ENCODE peak calls at places on chromosomes 2 and 18, in six cellular contexts. Q is spleen, I is uterus, P is NB4, X is transverse colon, R is adrenal gland. J is an unnamed sample.

GRCh38 chr18:56488739-56489138 is 149.7 kb downstream of the TXNL1 start:
- DNase-seq in Q (no peak), I (no peak), P (peak; percentile 22), X (no peak), R (no peak), J (no peak)

GRCh38 chr2:202335791-202336467 is 40.2 kb upstream of the BMPR2 start:
- DNase-seq in Q (no peak), I (no peak), P (no peak), X (no peak), R (no peak), J (no peak)

GRCh38 chr2:191593622-191594416 is 84.1 kb upstream of the NABP1 start:
- DNase-seq in Q (no peak), I (no peak), P (no peak), X (no peak), R (no peak), J (no peak)

GRCh38 chr2:218618102-218618860 is 10.6 kb downstream of the PLCD4 start:
- DNase-seq in Q (no peak), I (no peak), P (peak; percentile 37), X (no peak), R (no peak), J (no peak)

GRCh38 chr18:36153203-36153602 is 23.5 kb downstream of the ELP2 start:
- DNase-seq in Q (no peak), I (no peak), P (no peak), X (no peak), R (no peak), J (no peak)

GRCh38 chr18:23887493-23887892 is 127.1 kb upstream of the TTC39C start:
- DNase-seq in Q (no peak), I (peak; percentile 56), P (no peak), X (no peak), R (peak; percentile 55), J (no peak)

GRCh38 chr18:14075196-14075595 is 57.0 kb downstream of the ZNF519 start:
- DNase-seq in Q (no peak), I (no peak), P (no peak), X (no peak), R (no peak), J (no peak)

GRCh38 chr2:28754321-28754720 is 2.7 kb downstream of the PPP1CB start:
- DNase-seq in Q (no peak), I (no peak), P (peak; percentile 32), X (no peak), R (no peak), J (no peak)

GRCh38 chr2:127313359-127313758 is 19.4 kb upstream of the ERCC3 start:
- DNase-seq in Q (no peak), I (no peak), P (peak; percentile 64), X (peak; percentile 44), R (no peak), J (no peak)

GRCh38 chr2:229392214-229392613 is 121.1 kb upstream of the PID1 start:
- DNase-seq in Q (no peak), I (no peak), P (no peak), X (no peak), R (no peak), J (no peak)

GRCh38 chr18:24014986-24015896 is 687 bp downstream of the TTC39C start:
- DNase-seq in Q (peak; percentile 89), I (peak; percentile 59), P (peak; percentile 76), X (peak; percentile 54), R (peak; percentile 69), J (peak; percentile 20)

GRCh38 chr2:111967018-111967417 is 68.6 kb downstream of the MERTK start:
- DNase-seq in Q (no peak), I (no peak), P (no peak), X (no peak), R (no peak), J (no peak)

GRCh38 chr18:61323951-61324350 is 9.3 kb upstream of the CDH20 start:
- DNase-seq in Q (no peak), I (no peak), P (no peak), X (no peak), R (no peak), J (no peak)

GRCh38 chr2:70958759-70959158 is 19.7 kb upstream of the ANKRD53 start:
- DNase-seq in Q (peak; percentile 37), I (peak; percentile 5), P (no peak), X (no peak), R (no peak), J (no peak)

GRCh38 chr2:129262934-129263333 is 716.5 kb upstream of the RAB6C start:
- DNase-seq in Q (no peak), I (no peak), P (no peak), X (no peak), R (no peak), J (no peak)

GRCh38 chr2:190791347-190791982 is 89.2 kb upstream of the GLS start:
- DNase-seq in Q (no peak), I (peak; percentile 63), P (peak; percentile 64), X (no peak), R (peak; percentile 38), J (no peak)

GRCh38 chr2:20343128-20343527 is 7.5 kb downstream of the PUM2 start:
- DNase-seq in Q (no peak), I (no peak), P (peak; percentile 44), X (no peak), R (no peak), J (no peak)

GRCh38 chr2:197871780-197872456 is 67.5 kb downstream of the PLCL1 start:
- DNase-seq in Q (no peak), I (no peak), P (no peak), X (no peak), R (no peak), J (no peak)

GRCh38 chr18:3379685-3380084 is 70.3 kb upstream of the TGIF1 start:
- DNase-seq in Q (no peak), I (no peak), P (no peak), X (no peak), R (no peak), J (no peak)

GRCh38 chr2:191165190-191165643 is 14.4 kb upstream of the STAT4 start:
- DNase-seq in Q (no peak), I (no peak), P (peak; percentile 66), X (no peak), R (no peak), J (no peak)

GRCh38 chr2:133232556-133232955 is 335.7 kb downstream of the NCKAP5 start:
- DNase-seq in Q (no peak), I (no peak), P (no peak), X (no peak), R (no peak), J (no peak)

GRCh38 chr2:128497461-128497860 is 178.8 kb upstream of the HS6ST1 start:
- DNase-seq in Q (no peak), I (no peak), P (no peak), X (no peak), R (no peak), J (no peak)

GRCh38 chr18:74420491-74420890 is 36.6 kb downstream of the DIPK1C start:
- DNase-seq in Q (no peak), I (no peak), P (no peak), X (no peak), R (no peak), J (no peak)

GRCh38 chr2:109473616-109474318 is 140.0 kb downstream of the SEPTIN10 start:
- DNase-seq in Q (peak; percentile 51), I (no peak), P (no peak), X (peak; percentile 33), R (no peak), J (no peak)

GRCh38 chr18:68121826-68122225 is 593.1 kb downstream of the TMX3 start:
- DNase-seq in Q (no peak), I (no peak), P (no peak), X (no peak), R (no peak), J (no peak)

GRCh38 chr2:79099140-79099686 is 11.4 kb upstream of the REG1B start:
- DNase-seq in Q (no peak), I (no peak), P (peak; percentile 11), X (no peak), R (no peak), J (no peak)
- TF ChIP-seq POLR2A in Q (no peak), I (no peak), P (no peak), X (no peak), R (no peak), J (no peak)

GRCh38 chr2:117958186-117958585 is 55.7 kb downstream of the CCDC93 start:
- DNase-seq in Q (no peak), I (no peak), P (no peak), X (no peak), R (no peak), J (no peak)

GRCh38 chr2:117952237-117952636 is 61.6 kb downstream of the CCDC93 start:
- DNase-seq in Q (no peak), I (no peak), P (no peak), X (no peak), R (no peak), J (no peak)

GRCh38 chr2:117960231-117960630 is 53.6 kb downstream of the CCDC93 start:
- DNase-seq in Q (no peak), I (no peak), P (no peak), X (peak; percentile 12), R (no peak), J (no peak)

GRCh38 chr2:117957616-117958015 is 56.3 kb downstream of the CCDC93 start:
- DNase-seq in Q (no peak), I (no peak), P (no peak), X (no peak), R (no peak), J (no peak)

GRCh38 chr2:117956036-117956791 is 57.7 kb downstream of the CCDC93 start:
- DNase-seq in Q (no peak), I (no peak), P (no peak), X (no peak), R (no peak), J (no peak)
- TF ChIP-seq CTCF in Q (no peak), I (no peak), P (peak; percentile 18), X (no peak), R (no peak), J (no peak)

GRCh38 chr2:11466307-11467125 is 555 bp upstream of the E2F6 start:
- DNase-seq in Q (no peak), I (no peak), P (peak; percentile 44), X (peak; percentile 17), R (no peak), J (no peak)
- TF ChIP-seq POLR2A in Q (no peak), I (no peak), P (no peak), X (no peak), R (no peak), J (no peak)

DNA sequence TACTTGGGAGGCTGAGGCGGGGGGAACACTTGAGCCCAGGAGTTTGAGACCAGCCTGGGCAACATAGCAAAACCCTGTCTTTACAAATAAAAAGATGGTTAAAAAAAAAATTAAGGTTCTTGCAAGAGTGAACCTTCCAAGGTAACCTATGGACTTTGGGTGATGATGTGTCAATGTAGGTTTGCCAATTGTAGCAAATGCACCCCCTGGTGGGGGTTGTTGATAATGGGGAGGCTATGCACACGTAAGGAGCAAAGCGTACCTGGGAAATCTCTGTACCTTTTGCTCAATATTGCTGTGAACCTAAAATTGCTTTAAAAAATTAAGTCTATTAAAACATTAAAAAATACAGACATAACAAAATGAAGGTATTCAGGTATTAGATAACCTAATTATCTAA is 70.4 kb downstream of the CWC22 start:
- DNase-seq in Q (no peak), I (no peak), P (peak; percentile 49), X (peak; percentile 29), R (peak; percentile 23), J (no peak)
- TF ChIP-seq CTCF in Q (peak; percentile 36), I (no peak), P (peak; percentile 82), X (peak; percentile 49), R (peak; percentile 36), J (no peak)

DNA sequence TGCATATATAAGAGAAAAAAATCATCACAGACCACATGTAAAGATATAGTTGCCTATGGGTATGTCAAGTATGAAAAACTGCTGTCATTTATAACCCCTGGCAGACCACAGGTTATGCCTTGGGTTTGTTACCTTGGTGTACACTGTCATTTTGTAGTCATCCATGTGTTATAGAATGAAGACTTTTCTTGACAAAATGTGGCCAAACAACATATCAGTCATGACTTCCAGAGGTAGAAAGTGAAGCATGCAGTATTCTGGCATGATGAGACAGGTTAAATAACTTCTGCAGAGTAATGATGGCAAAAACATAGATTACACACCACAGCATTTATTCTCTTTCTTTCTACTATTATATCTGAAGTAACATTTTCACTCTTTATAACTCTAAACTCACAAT is 74.9 kb upstream of the NEUROD1 start:
- DNase-seq in Q (no peak), I (no peak), P (no peak), X (no peak), R (no peak), J (no peak)
- TF ChIP-seq POLR2A in Q (no peak), I (no peak), P (no peak), X (no peak), R (no peak), J (no peak)

J was measured in tibial nerve.